ENCODE peak calls at places on chromosomes 2 and 18, in six cellular contexts. I, T, H, Q, Z and Y are unnamed samples.

GRCh38 chr18:400466-400865 is 100.0 kb downstream of the COLEC12 start:
- DNase-seq in Z (peak), T (no peak), Q (no peak), I (no peak), H (no peak), Y (no peak)

GRCh38 chr2:30266051-30266621 is 34.8 kb downstream of the LBH start:
- DNase-seq in I (no peak), Z (peak), Q (no peak), H (no peak), T (no peak), Y (no peak)

GRCh38 chr2:175575346-175576258 is 394.1 kb upstream of the ATP5MC3 start:
- DNase-seq in Q (peak), I (no peak), T (no peak), Z (no peak), H (no peak), Y (no peak)

GRCh38 chr18:45280486-45281263 is 334.6 kb upstream of the SLC14A2 start:
- DNase-seq in Q (no peak), T (peak), H (no peak), I (no peak), Z (no peak), Y (no peak)

GRCh38 chr2:180983468-180984388 is 3.3 kb downstream of the UBE2E3 start:
- DNase-seq in Q (peak), Z (peak), T (peak), I (peak), H (no peak), Y (peak)

GRCh38 chr2:201926071-201926470 is 107.6 kb upstream of the FZD7 start:
- DNase-seq in T (no peak), Q (no peak), H (no peak), Z (no peak), I (no peak), Y (no peak)

GRCh38 chr2:172085460-172086159 is at the start of gene DLX1:
- DNase-seq in H (peak), T (no peak), I (no peak), Z (no peak), Q (peak), Y (peak)

GRCh38 chr2:157746234-157746950 is 117.7 kb upstream of the ACVR1C start:
- DNase-seq in H (no peak), Z (peak), T (no peak), I (no peak), Q (no peak), Y (no peak)

GRCh38 chr18:46400449-46400848 is 256.6 kb downstream of the LOXHD1 start:
- DNase-seq in Z (no peak), Q (no peak), H (no peak), I (no peak), T (no peak), Y (no peak)

GRCh38 chr2:84443477-84443876 is 15.6 kb downstream of the SUCLG1 start:
- DNase-seq in T (no peak), Z (peak), Q (no peak), I (no peak), H (no peak), Y (no peak)

GRCh38 chr2:42359304-42359749 is 1.7 kb downstream of the COX7A2L start:
- DNase-seq in Z (peak), T (no peak), H (no peak), I (peak), Q (no peak), Y (no peak)

GRCh38 chr18:59293317-59293716 is 20.1 kb upstream of the RAX start:
- DNase-seq in Z (no peak), H (no peak), Q (no peak), I (no peak), T (no peak), Y (no peak)

GRCh38 chr2:98835831-98836385 is 100.1 kb downstream of the CRACDL start:
- DNase-seq in I (no peak), Z (no peak), T (no peak), Q (no peak), H (no peak), Y (no peak)

GRCh38 chr2:71455011-71455740 is 1.8 kb downstream of the DYSF start:
- DNase-seq in T (no peak), Z (no peak), Q (no peak), H (peak), I (no peak), Y (no peak)

GRCh38 chr2:15073639-15074038 is 441.1 kb downstream of the LRATD1 start:
- DNase-seq in T (no peak), Q (no peak), Z (no peak), H (no peak), I (no peak), Y (no peak)

GRCh38 chr2:218260166-218260565 is 649 bp upstream of the GPBAR1 start:
- DNase-seq in Z (no peak), H (no peak), I (no peak), Q (no peak), T (no peak), Y (no peak)

GRCh38 chr2:134640494-134640893 is 78.3 kb downstream of the TMEM163 start:
- DNase-seq in I (no peak), Q (no peak), T (no peak), Z (no peak), H (no peak), Y (no peak)

GRCh38 chr2:12683701-12684100 is 33.0 kb upstream of the TRIB2 start:
- DNase-seq in T (no peak), Q (no peak), H (no peak), Z (no peak), I (no peak), Y (no peak)

GRCh38 chr18:23703057-23703986 is 14.1 kb downstream of the LAMA3 start:
- DNase-seq in I (no peak), Q (peak), H (no peak), Z (peak), T (no peak), Y (peak)

GRCh38 chr2:67459761-67460160 is 62.6 kb downstream of the ETAA1 start:
- DNase-seq in T (no peak), I (no peak), H (no peak), Z (no peak), Q (no peak), Y (no peak)

GRCh38 chr2:96146151-96146880 is 1.1 kb upstream of the DUSP2 start:
- DNase-seq in T (no peak), I (no peak), H (no peak), Q (no peak), Z (no peak), Y (no peak)